ENCODE peak calls at places on chromosomes 3 and 15, in four cellular contexts. V is SW480, B is brain microvascular endothelial cell, L is IMR-90. M is an unnamed sample.

GRCh38 chr3:196962108-196962929 is 6.3 kb downstream of the PIGZ start:
- DNase-seq in V (no peak), B (no peak), L (no peak), M (no peak)

GRCh38 chr15:78107471-78107870 is 15.1 kb downstream of the SH2D7 start:
- DNase-seq in V (no peak), B (no peak), L (no peak), M (peak; percentile 23)

GRCh38 chr3:71444028-71444860 is 139.3 kb downstream of the FOXP1 start:
- DNase-seq in V (no peak), B (peak; percentile 65), L (peak; percentile 90), M (peak; percentile 83)

GRCh38 chr3:169430687-169431404 is 232.7 kb downstream of the MECOM start:
- DNase-seq in V (no peak), B (peak; percentile 18), L (peak; percentile 19), M (no peak)

GRCh38 chr3:39414421-39414907 is 7.9 kb downstream of the RPSA start:
- DNase-seq in V (no peak), B (no peak), L (no peak), M (no peak)

GRCh38 chr3:188389711-188390346 is 235.9 kb downstream of the LPP start:
- DNase-seq in V (no peak), B (no peak), L (no peak), M (peak; percentile 71)

GRCh38 chr15:93026359-93026758 is 62.7 kb downstream of the RGMA start:
- DNase-seq in V (no peak), B (no peak), L (no peak), M (no peak)

GRCh38 chr3:179961081-179962078 is 75.4 kb downstream of the PEX5L start:
- DNase-seq in V (no peak), B (no peak), L (no peak), M (no peak)

M was measured in aorta.